ENCODE peak calls at places on chromosomes 13 and 19, in five cellular contexts. J is MV-4-11, R is caudate nucleus, U is pancreas, C is AG09319. K is an unnamed sample.

GRCh38 chr19:6108721-6109633 is 1.3 kb downstream of the RFX2 start:
- DNase-seq in J (peak), R (no peak), U (no peak), C (peak), K (peak)

GRCh38 chr19:14472202-14472961 is 2.8 kb downstream of the PTGER1 start:
- DNase-seq in J (peak), R (peak), U (peak), C (no peak), K (no peak)

GRCh38 chr19:29211562-29212416 is 1.2 kb downstream of the UQCRFS1 start:
- DNase-seq in J (peak), R (no peak), U (no peak), C (no peak), K (no peak)

GRCh38 chr19:45640849-45641273 is 1.7 kb upstream of the EML2 start:
- DNase-seq in J (no peak), R (no peak), U (peak), C (no peak), K (no peak)

GRCh38 chr13:29810145-29810742 is 40.2 kb downstream of the UBL3 start:
- DNase-seq in J (no peak), R (no peak), U (no peak), C (no peak), K (no peak)

GRCh38 chr19:16334421-16334820 is 9.8 kb downstream of the KLF2 start:
- DNase-seq in J (no peak), R (no peak), U (no peak), C (no peak), K (no peak)

GRCh38 chr13:49998714-49999624 is 2.1 kb downstream of the TRIM13 start:
- DNase-seq in J (no peak), R (no peak), U (no peak), C (no peak), K (no peak)

GRCh38 chr13:102817907-102818306 is 19.0 kb downstream of the BIVM start:
- DNase-seq in J (no peak), R (no peak), U (no peak), C (no peak), K (peak)